ENCODE peak calls at places on chromosomes 7 and 10, in seven cellular contexts. T, Y, S, K, M, H and D are unnamed samples.
A peak's percentile ranks its signal among the peaks of the same experiment; 100 is the strongest.

GRCh38 chr10:7406712-7407333 is 4.0 kb downstream of the SFMBT2 start:
- DNase-seq in M (no peak), T (no peak), Y (no peak), H (no peak), K (no peak), S (no peak), D (no peak)

GRCh38 chr7:80468931-80469714 is 42.7 kb downstream of the GNAT3 start:
- DNase-seq in M (no peak), Y (no peak), T (no peak), S (peak; percentile 58), K (no peak), H (no peak), D (no peak)

GRCh38 chr10:75379234-75379724 is 22.3 kb downstream of the ZNF503 start:
- DNase-seq in K (no peak), T (peak; percentile 64), H (peak; percentile 32), Y (no peak), S (no peak), M (no peak), D (no peak)

GRCh38 chr10:84291389-84291788 is 37.0 kb upstream of the CCSER2 start:
- DNase-seq in T (peak; percentile 24), M (no peak), Y (no peak), K (no peak), H (peak; percentile 74), S (peak; percentile 70), D (no peak)

GRCh38 chr10:122516733-122517132 is 43.8 kb upstream of the DMBT1 start:
- DNase-seq in S (no peak), H (no peak), Y (no peak), T (no peak), M (no peak), K (no peak), D (no peak)

GRCh38 chr10:1074748-1075358 is 18.7 kb downstream of the WDR37 start:
- DNase-seq in M (no peak), K (no peak), T (no peak), H (peak; percentile 14), S (peak; percentile 12), Y (no peak), D (no peak)

GRCh38 chr10:47176903-47177860 is 122.8 kb upstream of the GDF10 start:
- DNase-seq in Y (no peak), S (no peak), H (peak; percentile 87), T (no peak), K (no peak), M (no peak), D (no peak)

GRCh38 chr7:139127648-139128047 is 18.1 kb upstream of the ZC3HAV1 start:
- DNase-seq in M (no peak), H (no peak), Y (no peak), T (no peak), S (peak; percentile 37), K (no peak), D (no peak)

GRCh38 chr7:24340727-24341126 is 56.7 kb downstream of the NPY start:
- DNase-seq in K (no peak), Y (no peak), T (no peak), S (no peak), H (no peak), M (no peak), D (no peak)

GRCh38 chr10:59283456-59284082 is 78.8 kb downstream of the FAM13C start:
- DNase-seq in S (no peak), M (no peak), Y (no peak), K (no peak), H (no peak), T (no peak), D (no peak)